ENCODE peak calls at places on chromosomes 5 and 9, in eight cellular contexts. R is AML-193; I is RCC 7860; X is GM20000; J is anterior cingulate cortex; V is stimulated activated CD4-positive, alpha-beta T cell treated with anti-CD3 and anti-CD28 coated beads, Interleukin-1b, Interleukin-23, amount 100 ng/mL, for 1 hour; N is BJ; Q is GM13976. O is an unnamed sample.

GRCh38 chr9:128115187-128116103 is 12.1 kb downstream of the PTGES2 start:
- DNase-seq in Q (peak), N (no peak), J (no peak), V (no peak), I (no peak), X (peak), R (no peak), O (no peak)

GRCh38 chr5:146565764-146566163 is 49.8 kb upstream of the GPR151 start:
- DNase-seq in J (peak), X (peak), Q (peak), V (no peak), N (no peak), I (peak), R (peak), O (peak)

GRCh38 chr9:88578486-88579362 is 43.7 kb downstream of the NXNL2 start:
- DNase-seq in X (peak), Q (peak), V (peak), R (peak), N (no peak), I (peak), J (peak), O (peak)

GRCh38 chr5:53448851-53449250 is 31.6 kb upstream of the FST start:
- DNase-seq in R (no peak), X (no peak), V (no peak), I (no peak), N (no peak), J (no peak), Q (no peak), O (peak)

GRCh38 chr5:77629553-77630245 is 8.8 kb downstream of the OTP start:
- DNase-seq in Q (peak), R (no peak), I (no peak), X (peak), J (no peak), N (no peak), V (no peak), O (no peak)

GRCh38 chr9:17824191-17824926 is 245.5 kb downstream of the SH3GL2 start:
- DNase-seq in Q (no peak), J (no peak), N (no peak), V (no peak), I (no peak), R (no peak), X (no peak), O (peak)

GRCh38 chr5:124060413-124061095 is 548.6 kb downstream of the CSNK1G3 start:
- DNase-seq in R (no peak), X (no peak), N (no peak), J (no peak), I (no peak), V (no peak), Q (no peak), O (no peak)

GRCh38 chr5:1219098-1219767 is 5.9 kb upstream of the SLC6A18 start:
- DNase-seq in N (no peak), J (no peak), X (no peak), I (no peak), Q (no peak), V (no peak), R (no peak), O (no peak)

GRCh38 chr9:72734631-72735030 is 213.2 kb downstream of the TMC1 start:
- DNase-seq in X (no peak), R (peak), I (no peak), N (no peak), Q (no peak), J (no peak), V (no peak), O (no peak)

GRCh38 chr9:106728860-106729259 is 134.1 kb upstream of the ZNF462 start:
- DNase-seq in J (no peak), N (no peak), I (no peak), X (no peak), R (no peak), Q (no peak), V (no peak), O (no peak)

GRCh38 chr5:54669285-54669684 is 151.7 kb downstream of the SNX18 start:
- DNase-seq in X (no peak), J (no peak), I (no peak), R (no peak), V (no peak), N (no peak), Q (no peak), O (peak)

GRCh38 chr5:111068208-111068607 is 3.3 kb upstream of the TSLP start:
- DNase-seq in Q (no peak), X (no peak), J (no peak), I (no peak), R (no peak), N (no peak), V (no peak), O (no peak)

GRCh38 chr9:137240321-137240840 is 706 bp upstream of the TUBB4B start:
- DNase-seq in V (no peak), N (no peak), J (peak), R (peak), X (peak), I (peak), Q (peak), O (peak)

GRCh38 chr5:51096859-51097258 is 286.4 kb upstream of the ISL1 start:
- DNase-seq in J (no peak), V (no peak), N (no peak), I (no peak), R (no peak), X (no peak), Q (no peak), O (no peak)

GRCh38 chr5:124536333-124536732 is 210.1 kb downstream of the ZNF608 start:
- DNase-seq in N (no peak), I (no peak), R (no peak), Q (no peak), V (no peak), X (no peak), J (no peak), O (peak)

GRCh38 chr5:55982957-55983381 is 11.8 kb downstream of the IL6ST start:
- DNase-seq in V (no peak), J (no peak), Q (no peak), N (no peak), X (no peak), R (no peak), I (no peak), O (no peak)

GRCh38 chr9:120152295-120152694 is 427.7 kb downstream of the CDK5RAP2 start:
- DNase-seq in R (no peak), N (no peak), V (no peak), Q (no peak), J (no peak), I (no peak), X (no peak), O (peak)

GRCh38 chr5:166810721-166811120 is 1480.7 kb upstream of the WWC1 start:
- DNase-seq in R (no peak), V (no peak), X (no peak), N (no peak), Q (no peak), I (no peak), J (no peak), O (no peak)

GRCh38 chr9:133129001-133129799 is 8.2 kb upstream of the RALGDS start:
- DNase-seq in R (no peak), V (no peak), X (no peak), N (no peak), Q (no peak), J (peak), I (no peak), O (no peak)

GRCh38 chr5:87069974-87070608 is 197.6 kb upstream of the RASA1 start:
- DNase-seq in X (peak), J (no peak), N (peak), R (peak), Q (peak), V (no peak), I (peak), O (peak)

GRCh38 chr5:69049151-69049550 is 44.7 kb upstream of the SLC30A5 start:
- DNase-seq in X (no peak), R (no peak), V (no peak), I (no peak), J (no peak), Q (no peak), N (no peak), O (no peak)

GRCh38 chr5:73592546-73592945 is 27.0 kb downstream of the UTP15 start:
- DNase-seq in X (no peak), I (no peak), J (no peak), N (peak), Q (no peak), R (no peak), V (no peak), O (no peak)

GRCh38 chr9:119556129-119556875 is 187.1 kb upstream of the BRINP1 start:
- DNase-seq in J (peak), I (peak), X (peak), R (no peak), N (peak), V (peak), Q (peak), O (peak)

GRCh38 chr9:105421864-105422263 is 26.0 kb upstream of the FSD1L start:
- DNase-seq in Q (no peak), I (no peak), N (no peak), X (no peak), V (no peak), J (no peak), R (peak), O (no peak)

GRCh38 chr5:110757118-110757729 is 18.4 kb downstream of the SLC25A46 start:
- DNase-seq in J (no peak), N (no peak), Q (no peak), R (peak), V (no peak), I (peak), X (no peak), O (peak)

GRCh38 chr9:33498387-33498786 is 24.7 kb upstream of the NOL6 start:
- DNase-seq in J (no peak), V (no peak), Q (no peak), I (no peak), N (no peak), R (peak), X (no peak), O (peak)

GRCh38 chr9:92406506-92406905 is 2.1 kb upstream of the OGN start:
- DNase-seq in I (no peak), N (no peak), V (no peak), J (peak), X (peak), Q (peak), R (peak), O (no peak)

GRCh38 chr9:71921190-71921814 is 9.9 kb downstream of the C9orf85 start:
- DNase-seq in X (no peak), V (no peak), R (no peak), I (no peak), Q (no peak), N (no peak), J (no peak), O (no peak)

GRCh38 chr5:98349251-98349989 is 424.0 kb upstream of the RGMB start:
- DNase-seq in V (no peak), N (peak), I (peak), Q (no peak), R (peak), X (no peak), J (no peak), O (peak)

GRCh38 chr5:74516217-74516636 is 124.3 kb downstream of the ENC1 start:
- DNase-seq in R (no peak), Q (no peak), V (no peak), N (no peak), J (no peak), I (peak), X (no peak), O (peak)

GRCh38 chr9:74770508-74771261 is 117.0 kb downstream of the TRPM6 start:
- DNase-seq in J (no peak), I (no peak), V (peak), R (peak), X (peak), N (no peak), Q (peak), O (peak)

GRCh38 chr5:78671609-78672008 is 23.0 kb upstream of the LHFPL2 start:
- DNase-seq in R (no peak), V (no peak), J (no peak), X (no peak), N (no peak), Q (no peak), I (no peak), O (peak)

O was measured in RPMI7951.